ENCODE peak calls at places on chromosomes 5 and 9, in six cellular contexts. O, U, M, L, E and Q are unnamed samples.

GRCh38 chr9:33166263-33167083 is 663 bp downstream of the B4GALT1 start:
- DNase-seq in O (peak; percentile 55), U (no peak), M (peak; percentile 36), L (no peak), E (no peak), Q (no peak)

GRCh38 chr9:135503371-135504261 is 3.1 kb downstream of the MRPS2 start:
- DNase-seq in O (no peak), U (no peak), M (no peak), L (no peak), E (no peak), Q (no peak)

GRCh38 chr5:125668904-125669303 is 754.3 kb upstream of the GRAMD2B start:
- DNase-seq in O (no peak), U (no peak), M (no peak), L (no peak), E (no peak), Q (no peak)

GRCh38 chr9:124505006-124505900 is 1.9 kb downstream of the NR5A1 start:
- DNase-seq in O (no peak), U (no peak), M (no peak), L (peak; percentile 75), E (no peak), Q (peak; percentile 19)

GRCh38 chr9:631596-631995 is 209.9 kb upstream of the DMRT1 start:
- DNase-seq in O (no peak), U (no peak), M (no peak), L (no peak), E (no peak), Q (no peak)

GRCh38 chr5:137751869-137752491 is 2.2 kb downstream of the HNRNPA0 start:
- DNase-seq in O (peak; percentile 21), U (no peak), M (no peak), L (no peak), E (peak; percentile 73), Q (no peak)

GRCh38 chr9:133777111-133777791 is 39.1 kb upstream of the SARDH start:
- DNase-seq in O (no peak), U (no peak), M (no peak), L (no peak), E (no peak), Q (no peak)

GRCh38 chr5:141040763-141041426 is 10.3 kb upstream of the PCDHB1 start:
- DNase-seq in O (peak; percentile 85), U (no peak), M (peak; percentile 13), L (peak; percentile 99), E (peak; percentile 69), Q (peak; percentile 48)

GRCh38 chr9:135480071-135480941 is 724 bp downstream of the PPP1R26 start:
- DNase-seq in O (peak; percentile 57), U (no peak), M (no peak), L (peak; percentile 69), E (peak; percentile 38), Q (no peak)

GRCh38 chr5:124057161-124057814 is 545.3 kb downstream of the CSNK1G3 start:
- DNase-seq in O (no peak), U (peak; percentile 47), M (no peak), L (no peak), E (no peak), Q (no peak)

GRCh38 chr5:93603191-93603590 is 20.2 kb downstream of the NR2F1 start:
- DNase-seq in O (no peak), U (no peak), M (no peak), L (no peak), E (no peak), Q (no peak)

GRCh38 chr5:137287564-137287963 is 211.6 kb downstream of the SPOCK1 start:
- DNase-seq in O (no peak), U (no peak), M (no peak), L (no peak), E (no peak), Q (no peak)

GRCh38 chr9:132769895-132770774 is 99.9 kb downstream of the GTF3C4 start:
- DNase-seq in O (no peak), U (peak; percentile 12), M (peak; percentile 74), L (peak; percentile 78), E (peak; percentile 14), Q (peak; percentile 78)
- TF ChIP-seq POLR2A in O (no peak), U (peak; percentile 85), M (peak; percentile 70), L (peak; percentile 50), E (peak; percentile 54), Q (peak; percentile 77)

GRCh38 chr5:14806452-14806851 is 65.1 kb downstream of the ANKH start:
- DNase-seq in O (no peak), U (no peak), M (no peak), L (no peak), E (no peak), Q (no peak)
- TF ChIP-seq TAF1 in O (no peak), U (no peak), M (no peak), L (no peak), E (no peak), Q (no peak)

GRCh38 chr5:65718576-65719310 is 3.2 kb downstream of the SGTB start:
- DNase-seq in O (no peak), U (no peak), M (no peak), L (no peak), E (no peak), Q (no peak)

GRCh38 chr5:65721050-65721774 is 697 bp downstream of the SGTB start:
- DNase-seq in O (peak; percentile 15), U (no peak), M (no peak), L (no peak), E (peak; percentile 66), Q (no peak)

GRCh38 chr5:65727491-65728156 is 5.6 kb downstream of the NLN start:
- DNase-seq in O (no peak), U (no peak), M (no peak), L (no peak), E (no peak), Q (no peak)

GRCh38 chr5:65721775-65722574 is at the start of the genes NLN and SGTB:
- DNase-seq in O (peak; percentile 95), U (no peak), M (peak; percentile 85), L (peak; percentile 93), E (peak; percentile 63), Q (peak; percentile 88)

GRCh38 chr5:65722575-65723424 is 795 bp downstream of the NLN start:
- DNase-seq in O (no peak), U (no peak), M (peak; percentile 6), L (peak; percentile 52), E (peak; percentile 29), Q (no peak)
- TF ChIP-seq POLR2A in O (no peak), U (no peak), M (no peak), L (peak; percentile 47), E (no peak), Q (no peak)

GRCh38 chr9:13731637-13732036 is 452.1 kb upstream of the MPDZ start:
- DNase-seq in O (no peak), U (no peak), M (no peak), L (no peak), E (no peak), Q (no peak)

GRCh38 chr9:13728121-13728520 is 448.6 kb upstream of the MPDZ start:
- DNase-seq in O (no peak), U (no peak), M (no peak), L (no peak), E (no peak), Q (no peak)

GRCh38 chr9:13726746-13727145 is 447.3 kb upstream of the MPDZ start:
- DNase-seq in O (no peak), U (no peak), M (no peak), L (no peak), E (no peak), Q (no peak)

GRCh38 chr9:13732290-13732689 is 452.8 kb upstream of the MPDZ start:
- DNase-seq in O (no peak), U (no peak), M (no peak), L (no peak), E (no peak), Q (no peak)

DNA sequence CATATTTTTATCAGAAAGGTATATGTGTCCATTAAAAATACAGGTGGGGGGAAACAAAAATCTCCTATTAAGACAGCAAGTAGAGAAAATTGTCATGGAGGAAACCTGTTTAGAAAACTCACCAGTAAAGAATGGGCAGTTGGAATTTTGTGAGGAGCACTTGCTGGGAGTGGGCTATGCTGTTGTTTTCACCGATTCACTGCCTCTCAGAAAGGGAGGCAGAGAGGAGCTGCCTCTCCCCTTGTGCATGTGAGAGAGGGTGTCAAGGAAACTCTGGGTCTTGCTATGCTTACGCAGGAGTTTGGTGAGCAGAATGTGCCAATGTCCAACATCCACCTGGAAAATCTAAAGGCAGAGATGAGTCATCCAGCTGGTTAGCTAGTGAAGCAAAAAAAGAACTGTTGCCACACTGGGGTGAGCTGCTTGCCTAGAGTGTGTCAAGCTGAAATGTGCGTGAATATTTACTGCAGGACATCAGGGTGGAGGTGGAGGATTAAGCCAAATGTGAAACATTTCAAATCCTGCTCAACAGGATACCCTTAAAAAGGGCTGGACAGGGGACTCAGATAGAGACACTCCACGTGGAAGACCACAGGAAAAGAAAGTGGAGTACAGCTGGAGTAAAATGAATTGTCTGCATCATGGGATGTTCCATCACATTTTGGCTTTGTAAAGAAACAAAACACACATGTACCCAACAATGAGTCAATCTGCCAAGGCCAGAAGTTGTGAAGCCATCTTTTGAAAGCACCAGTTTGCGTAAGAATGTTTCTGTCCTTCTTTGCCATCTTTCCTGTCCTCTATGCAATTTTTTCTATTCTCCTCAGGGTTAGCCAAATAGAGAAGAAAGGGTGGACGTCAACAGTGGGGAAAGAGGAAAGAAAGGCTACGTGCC is 449.7 kb upstream of the MPDZ start:
- DNase-seq in O (no peak), U (no peak), M (no peak), L (no peak), E (no peak), Q (no peak)
- TF ChIP-seq TAF1 in O (no peak), U (no peak), M (no peak), L (no peak), E (no peak), Q (no peak)

GRCh38 chr9:129460323-129461261 is 160.3 kb downstream of the C9orf50 start:
- DNase-seq in O (peak; percentile 96), U (peak; percentile 59), M (peak; percentile 97), L (peak; percentile 83), E (peak; percentile 94), Q (peak; percentile 99)
- TF ChIP-seq POLR2A in O (peak; percentile 69), U (peak; percentile 69), M (no peak), L (peak; percentile 43), E (peak; percentile 60), Q (peak; percentile 35)

DNA sequence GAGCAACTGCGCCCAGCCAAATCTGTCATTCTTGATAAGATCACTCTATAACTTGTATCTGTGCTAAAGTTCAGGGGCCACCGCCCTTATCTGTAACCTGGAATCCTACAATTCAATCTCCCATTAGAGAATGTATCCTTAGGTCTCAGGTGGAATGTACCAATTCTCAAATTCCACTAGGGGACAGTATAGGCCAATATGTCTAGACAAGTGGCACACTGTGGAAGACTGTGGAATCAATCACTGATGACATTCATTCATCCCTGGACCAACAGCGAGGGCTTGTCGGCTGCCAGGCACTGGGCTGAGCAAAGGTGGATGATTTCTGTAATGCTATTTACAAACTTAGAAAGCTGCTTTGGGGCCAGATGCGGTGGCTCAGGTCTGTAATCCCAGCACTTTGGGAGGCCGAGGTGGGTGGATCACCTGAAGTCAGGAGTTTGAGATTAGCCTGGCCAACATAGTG is 28.7 kb upstream of the MEGF9 start:
- DNase-seq in O (peak; percentile 38), U (no peak), M (peak; percentile 23), L (no peak), E (peak; percentile 70), Q (peak; percentile 44)
- TF ChIP-seq TAF1 in O (no peak), U (no peak), M (no peak), L (no peak), E (no peak), Q (no peak)